ENCODE peak calls at places on chromosomes 3 and 15, in seven cellular contexts. I is body of pancreas, N is GM23338, M is brain microvascular endothelial cell, X is HCT116, Y is heart left ventricle, B is OCI-LY7. H is an unnamed sample.

GRCh38 chr3:189325454-189325853 is 153.7 kb downstream of the TPRG1 start:
- DNase-seq in I (no peak), N (no peak), M (no peak), X (no peak), Y (no peak), B (no peak), H (no peak)

GRCh38 chr15:31083394-31083790 is 18.1 kb downstream of the TRPM1 start:
- DNase-seq in I (peak), N (no peak), M (no peak), X (no peak), Y (no peak), B (no peak), H (no peak)

GRCh38 chr3:30644615-30645014 is 38.2 kb downstream of the TGFBR2 start:
- DNase-seq in I (peak), N (no peak), M (peak), X (no peak), Y (no peak), B (peak), H (no peak)

GRCh38 chr3:55888282-55888855 is 401.3 kb upstream of the WNT5A start:
- DNase-seq in I (no peak), N (no peak), M (no peak), X (no peak), Y (no peak), B (no peak), H (no peak)

GRCh38 chr15:62624541-62625399 is 417.8 kb upstream of the TPM1 start:
- DNase-seq in I (no peak), N (no peak), M (peak), X (no peak), Y (no peak), B (no peak), H (no peak)

GRCh38 chr15:72532991-72533601 is 59.0 kb downstream of the ARIH1 start:
- DNase-seq in I (no peak), N (peak), M (no peak), X (no peak), Y (no peak), B (peak), H (no peak)

GRCh38 chr15:68789921-68790575 is 30.6 kb downstream of the ANP32A start:
- DNase-seq in I (no peak), N (peak), M (peak), X (no peak), Y (no peak), B (no peak), H (peak)

GRCh38 chr15:49286649-49287394 is 116.8 kb downstream of the GALK2 start:
- DNase-seq in I (no peak), N (no peak), M (no peak), X (no peak), Y (no peak), B (no peak), H (no peak)

GRCh38 chr3:18389108-18389733 is 35.9 kb downstream of the SATB1 start:
- DNase-seq in I (no peak), N (peak), M (no peak), X (peak), Y (no peak), B (peak), H (peak)

GRCh38 chr3:106332884-106333283 is 464.1 kb upstream of the CBLB start:
- DNase-seq in I (no peak), N (peak), M (no peak), X (no peak), Y (no peak), B (no peak), H (no peak)

GRCh38 chr15:62742409-62743171 is 300.0 kb upstream of the TPM1 start:
- DNase-seq in I (peak), N (peak), M (peak), X (peak), Y (no peak), B (peak), H (peak)

GRCh38 chr3:9649791-9650521 is 651 bp downstream of the MTMR14 start:
- DNase-seq in I (no peak), N (peak), M (no peak), X (no peak), Y (no peak), B (peak), H (no peak)

GRCh38 chr3:151003024-151003771 is 30.7 kb upstream of the CLRN1 start:
- DNase-seq in I (no peak), N (no peak), M (peak), X (no peak), Y (no peak), B (no peak), H (no peak)

GRCh38 chr15:33112541-33113105 is 81.9 kb downstream of the FMN1 start:
- DNase-seq in I (no peak), N (no peak), M (no peak), X (no peak), Y (no peak), B (no peak), H (no peak)

GRCh38 chr15:91954211-91954804 is 100.8 kb downstream of the SLCO3A1 start:
- DNase-seq in I (no peak), N (no peak), M (no peak), X (no peak), Y (no peak), B (no peak), H (no peak)
- TF ChIP-seq CTCF in I (no peak), N (no peak), M (no peak), X (no peak), Y (no peak), B (no peak), H (no peak)

GRCh38 chr3:63967675-63968611 is 55.4 kb downstream of the PSMD6 start:
- DNase-seq in I (peak), N (no peak), M (peak), X (no peak), Y (no peak), B (no peak), H (peak)

GRCh38 chr3:63966007-63966406 is 53.8 kb upstream of the SCAANT1 start:
- DNase-seq in I (no peak), N (no peak), M (no peak), X (no peak), Y (no peak), B (no peak), H (no peak)

GRCh38 chr3:63961891-63962290 is 49.7 kb upstream of the SCAANT1 start:
- DNase-seq in I (no peak), N (peak), M (no peak), X (peak), Y (no peak), B (peak), H (peak)

GRCh38 chr3:63966871-63967270 is 54.7 kb upstream of the SCAANT1 start:
- DNase-seq in I (no peak), N (no peak), M (no peak), X (no peak), Y (no peak), B (no peak), H (no peak)

GRCh38 chr3:63964287-63965073 is 52.3 kb upstream of the SCAANT1 start:
- DNase-seq in I (no peak), N (no peak), M (no peak), X (no peak), Y (no peak), B (no peak), H (no peak)
- H3K27ac ChIP-seq in I (peak), N (peak), M (no peak), X (no peak), Y (no peak), B (no peak), H (peak)

DNA sequence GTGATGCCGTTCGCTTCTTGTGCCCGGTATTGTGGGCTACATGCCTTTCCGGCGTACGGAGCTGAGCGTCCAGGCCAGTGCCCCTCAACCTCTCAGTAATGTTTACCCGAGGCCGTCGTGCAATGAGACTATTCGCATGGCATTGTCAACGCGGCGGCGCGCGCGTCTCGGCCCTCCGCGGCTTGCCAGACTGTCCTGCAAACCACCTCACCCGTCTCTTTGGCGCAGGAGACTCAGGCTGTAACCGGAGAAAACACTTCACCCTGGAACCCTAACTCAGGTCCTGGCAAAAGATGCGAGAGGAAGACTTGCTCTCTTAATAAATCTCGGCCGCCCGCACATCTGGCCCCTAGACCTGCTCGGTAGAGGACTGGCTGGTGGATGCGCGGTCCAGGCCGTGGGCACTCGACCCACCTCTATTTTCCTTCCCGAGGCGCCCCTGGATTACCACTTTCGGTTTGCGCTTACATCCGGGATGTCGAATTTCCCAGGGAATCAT is 71.6 kb upstream of the POLG start:
- DNase-seq in I (no peak), N (no peak), M (no peak), X (no peak), Y (no peak), B (no peak), H (no peak)
- H3K4me3 ChIP-seq in I (no peak), N (peak), M (no peak), X (no peak), Y (peak), B (no peak), H (no peak)

GRCh38 chr3:112197131-112197530 is 64.1 kb upstream of the GCSAM start:
- DNase-seq in I (no peak), N (peak), M (no peak), X (no peak), Y (no peak), B (no peak), H (no peak)

GRCh38 chr3:112200317-112200666 is 67.2 kb upstream of the GCSAM start:
- DNase-seq in I (no peak), N (no peak), M (no peak), X (no peak), Y (no peak), B (no peak), H (no peak)

GRCh38 chr3:112199622-112200316 is 66.7 kb upstream of the GCSAM start:
- DNase-seq in I (no peak), N (no peak), M (peak), X (peak), Y (no peak), B (no peak), H (no peak)
- TF ChIP-seq CTCF in I (no peak), N (no peak), M (peak), X (peak), Y (no peak), B (no peak), H (no peak)

GRCh38 chr15:39181348-39181747 is 399.5 kb upstream of the THBS1 start:
- DNase-seq in I (no peak), N (no peak), M (no peak), X (no peak), Y (no peak), B (no peak), H (no peak)
- H3K27ac ChIP-seq in I (no peak), N (no peak), M (no peak), X (no peak), Y (no peak), B (no peak), H (no peak)

GRCh38 chr15:101193781-101194180 is 58.1 kb downstream of the CHSY1 start:
- DNase-seq in I (no peak), N (no peak), M (no peak), X (no peak), Y (no peak), B (no peak), H (no peak)
- H3K4me3 ChIP-seq in I (no peak), N (no peak), M (no peak), X (no peak), Y (peak), B (no peak), H (no peak)

DNA sequence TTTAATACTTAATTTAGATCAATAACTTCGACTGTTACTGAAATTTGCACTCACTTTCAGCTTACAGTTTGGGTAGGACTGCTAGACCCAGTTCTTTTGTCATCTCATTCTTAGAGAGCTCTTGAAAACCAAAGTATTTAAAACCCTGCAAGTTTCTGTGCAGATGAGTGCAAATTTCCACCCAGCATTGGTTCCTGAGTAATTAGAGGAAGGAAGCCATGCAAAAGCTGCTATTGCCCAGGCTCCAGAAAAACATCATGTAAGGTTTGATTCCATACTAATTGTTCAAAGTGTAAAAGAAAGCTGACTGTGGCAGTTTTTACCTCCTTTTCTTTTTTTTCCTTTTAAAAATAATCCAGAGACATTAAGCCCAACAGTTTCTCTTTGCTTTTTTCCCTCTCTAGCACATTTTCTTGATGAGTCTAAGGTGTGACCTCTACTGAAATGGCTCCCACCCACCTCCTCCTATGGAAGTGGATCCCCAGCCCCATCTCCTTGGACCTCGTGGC is 30.3 kb downstream of the ABHD2 start:
- DNase-seq in I (no peak), N (no peak), M (no peak), X (no peak), Y (no peak), B (no peak), H (no peak)
- TF ChIP-seq CTCF in I (no peak), N (no peak), M (no peak), X (no peak), Y (no peak), B (no peak), H (no peak)

GRCh38 chr15:40300771-40301170 is 7.0 kb downstream of the PLCB2 start:
- DNase-seq in I (no peak), N (no peak), M (no peak), X (no peak), Y (peak), B (no peak), H (no peak)

GRCh38 chr15:40301467-40302179 is 6.1 kb downstream of the PLCB2 start:
- DNase-seq in I (no peak), N (peak), M (no peak), X (no peak), Y (peak), B (no peak), H (peak)

GRCh38 chr15:40302981-40303380 is 4.8 kb downstream of the PLCB2 start:
- DNase-seq in I (no peak), N (no peak), M (no peak), X (no peak), Y (peak), B (no peak), H (no peak)

GRCh38 chr15:40303576-40303975 is 4.2 kb downstream of the PLCB2 start:
- DNase-seq in I (no peak), N (no peak), M (no peak), X (no peak), Y (peak), B (no peak), H (no peak)

DNA sequence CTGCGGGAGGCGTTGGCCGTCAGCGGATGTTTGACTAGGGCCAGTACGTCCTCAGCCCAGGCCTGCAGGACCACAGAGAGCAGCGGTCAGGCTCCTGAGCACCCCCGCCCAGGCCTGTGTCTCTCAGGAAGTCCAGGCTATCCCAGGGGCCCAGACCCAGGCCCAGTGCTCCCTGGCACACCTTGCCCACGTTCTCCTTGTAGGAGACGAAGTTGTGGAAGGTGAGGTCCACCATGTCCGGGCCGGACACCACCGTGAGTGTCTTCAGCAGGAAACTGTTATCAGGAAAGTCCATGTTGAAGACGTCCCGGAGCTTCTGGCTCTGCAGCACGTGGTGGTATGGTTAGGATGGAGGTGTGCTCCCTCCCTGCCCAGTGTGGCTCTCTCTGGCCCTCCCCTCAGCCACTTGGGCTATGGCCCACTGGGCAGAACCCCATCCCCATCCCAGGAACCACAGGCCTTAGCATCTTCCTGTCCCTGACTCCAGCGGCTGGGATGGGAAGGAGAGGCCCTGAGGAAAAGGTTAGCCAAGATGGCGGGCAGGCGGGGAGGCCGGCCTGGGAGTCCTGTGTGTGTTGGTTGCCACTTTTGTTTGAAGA is 5.3 kb downstream of the PLCB2 start:
- DNase-seq in I (no peak), N (no peak), M (no peak), X (no peak), Y (peak), B (no peak), H (no peak)
- H3K27ac ChIP-seq in I (no peak), N (no peak), M (no peak), X (no peak), Y (no peak), B (no peak), H (peak)

DNA sequence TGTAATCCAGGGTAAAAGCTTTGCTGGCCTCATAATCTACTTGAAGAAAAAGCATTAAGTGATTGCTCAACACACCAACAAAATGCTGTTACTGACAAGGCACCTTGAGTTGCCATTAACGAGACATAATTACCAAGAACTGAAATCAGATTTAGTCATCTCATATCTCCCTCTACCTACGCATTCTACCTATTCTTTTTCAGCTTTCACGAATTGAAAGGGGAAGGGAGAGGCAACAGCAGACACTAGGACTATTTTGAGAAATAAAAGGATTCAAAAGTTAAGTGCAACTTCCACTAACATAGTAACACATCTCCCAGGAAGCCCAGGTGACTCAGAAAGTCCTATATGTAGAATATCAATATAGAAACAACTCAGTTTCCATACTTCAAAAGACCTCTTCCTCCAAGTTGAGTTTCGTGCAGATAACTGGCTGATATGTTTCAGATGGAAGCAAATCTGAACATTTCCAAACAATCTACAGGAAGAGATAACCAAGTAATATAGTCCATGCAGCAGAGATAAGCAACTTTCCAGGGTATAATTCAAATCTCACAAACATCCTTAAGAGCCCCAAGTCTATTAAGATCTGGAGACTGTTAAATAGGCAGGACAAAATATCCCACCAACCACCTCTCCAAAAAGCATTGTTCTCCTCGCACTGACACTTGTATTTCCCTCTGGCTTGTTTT is 1.9 kb downstream of the OSBPL10 start:
- DNase-seq in I (no peak), N (no peak), M (no peak), X (no peak), Y (no peak), B (no peak), H (no peak)
- H3K4me3 ChIP-seq in I (no peak), N (peak), M (no peak), X (no peak), Y (peak), B (peak), H (no peak)